ENCODE peak calls at places on chromosome 1, in seven cellular contexts. K is glomerular endothelial cell; M is tibial nerve; U is stimulated activated CD4-positive, alpha-beta T cell treated with anti-CD3 and anti-CD28 coated beads, Interleukin-15, amount 100 ng/mL, for 1 hour; Q is amniotic epithelial cell; D is activated CD8-positive, alpha-beta memory T cell treated with anti-CD3 and anti-CD28 coated beads for 24 hours; G is Panc1. O is an unnamed sample.

GRCh38 chr1:164651378-164651951 is 92.5 kb downstream of the PBX1 start:
- DNase-seq in K (no peak), M (no peak), U (no peak), G (no peak), Q (peak; percentile 93), D (no peak), O (no peak)

GRCh38 chr1:53294557-53294956 is 33.3 kb downstream of the LRP8 start:
- DNase-seq in Q (peak; percentile 77), G (no peak), K (no peak), M (no peak), D (no peak), U (peak; percentile 19), O (no peak)

GRCh38 chr1:89721351-89721750 is 88.4 kb downstream of the LRRC8C start:
- DNase-seq in K (peak; percentile 83), M (no peak), D (no peak), G (no peak), U (no peak), Q (peak; percentile 58), O (no peak)

GRCh38 chr1:208759250-208759649 is 515.1 kb upstream of the PLXNA2 start:
- DNase-seq in M (no peak), G (no peak), U (no peak), K (no peak), D (no peak), Q (no peak), O (no peak)

GRCh38 chr1:147625274-147625986 is 44.9 kb downstream of the ACP6 start:
- DNase-seq in D (no peak), Q (no peak), G (no peak), K (no peak), M (no peak), U (no peak), O (no peak)

GRCh38 chr1:107220036-107220435 is 79.2 kb downstream of the NTNG1 start:
- DNase-seq in G (no peak), U (no peak), Q (no peak), K (no peak), D (no peak), M (no peak), O (no peak)

GRCh38 chr1:222600274-222600673 is 10.5 kb upstream of the TAF1A start:
- DNase-seq in M (no peak), D (no peak), Q (no peak), G (no peak), U (no peak), K (no peak), O (no peak)

GRCh38 chr1:228259368-228259894 is 51.6 kb downstream of the OBSCN start:
- DNase-seq in U (no peak), K (no peak), D (no peak), M (no peak), Q (no peak), G (no peak), O (no peak)

O was measured in Karpas-422.